ENCODE peak calls at places on chromosomes 11 and 22, in four cellular contexts. One of them, this sample, is unnamed.

GRCh38 chr11:110428956-110429613 is 663 bp upstream of the FDX1 start:
- DNase-seq in aorta: no peak
- DNase-seq in H54: no peak
- DNase-seq in activated CD8-positive, alpha-beta memory T cell treated with anti-CD3 and anti-CD28 coated beads for 1 hour: no peak
- DNase-seq in this sample: no peak

GRCh38 chr22:19875531-19876313 is 21.0 kb upstream of the GNB1L start:
- DNase-seq in H54: no peak
- DNase-seq in aorta: peak
- DNase-seq in activated CD8-positive, alpha-beta memory T cell treated with anti-CD3 and anti-CD28 coated beads for 1 hour: no peak
- DNase-seq in this sample: no peak

GRCh38 chr22:24376002-24376401 is 51.4 kb upstream of the ADORA2A start:
- DNase-seq in aorta: no peak
- DNase-seq in H54: no peak
- DNase-seq in activated CD8-positive, alpha-beta memory T cell treated with anti-CD3 and anti-CD28 coated beads for 1 hour: no peak
- DNase-seq in this sample: no peak

GRCh38 chr11:8610532-8611116 is 16.6 kb upstream of the STK33 start:
- DNase-seq in H54: no peak
- DNase-seq in activated CD8-positive, alpha-beta memory T cell treated with anti-CD3 and anti-CD28 coated beads for 1 hour: no peak
- DNase-seq in aorta: no peak
- DNase-seq in this sample: no peak

GRCh38 chr11:10418259-10418949 is 36.7 kb upstream of the AMPD3 start:
- DNase-seq in activated CD8-positive, alpha-beta memory T cell treated with anti-CD3 and anti-CD28 coated beads for 1 hour: no peak
- DNase-seq in H54: no peak
- DNase-seq in aorta: no peak
- DNase-seq in this sample: no peak

GRCh38 chr22:35587447-35587870 is 29.7 kb downstream of the MB start:
- DNase-seq in aorta: peak
- DNase-seq in activated CD8-positive, alpha-beta memory T cell treated with anti-CD3 and anti-CD28 coated beads for 1 hour: no peak
- DNase-seq in H54: no peak
- DNase-seq in this sample: peak

GRCh38 chr11:24635588-24636290 is 138.9 kb downstream of the LUZP2 start:
- DNase-seq in H54: no peak
- DNase-seq in activated CD8-positive, alpha-beta memory T cell treated with anti-CD3 and anti-CD28 coated beads for 1 hour: no peak
- DNase-seq in aorta: no peak
- DNase-seq in this sample: peak

GRCh38 chr11:61334434-61335354 is 1.7 kb downstream of the TKFC start:
- DNase-seq in H54: peak
- DNase-seq in aorta: no peak
- DNase-seq in activated CD8-positive, alpha-beta memory T cell treated with anti-CD3 and anti-CD28 coated beads for 1 hour: no peak
- DNase-seq in this sample: no peak

GRCh38 chr11:17063171-17064002 is 14.1 kb downstream of the RPS13 start:
- DNase-seq in aorta: no peak
- DNase-seq in activated CD8-positive, alpha-beta memory T cell treated with anti-CD3 and anti-CD28 coated beads for 1 hour: no peak
- DNase-seq in H54: peak
- DNase-seq in this sample: no peak

GRCh38 chr11:68282141-68282860 is 10.5 kb upstream of the C11orf24 start:
- DNase-seq in H54: no peak
- DNase-seq in aorta: peak
- DNase-seq in activated CD8-positive, alpha-beta memory T cell treated with anti-CD3 and anti-CD28 coated beads for 1 hour: peak
- DNase-seq in this sample: no peak

GRCh38 chr11:14480716-14481115 is 18.9 kb downstream of the COPB1 start:
- DNase-seq in aorta: no peak
- DNase-seq in activated CD8-positive, alpha-beta memory T cell treated with anti-CD3 and anti-CD28 coated beads for 1 hour: no peak
- DNase-seq in H54: no peak
- DNase-seq in this sample: no peak

GRCh38 chr11:65586676-65587075 is 8.9 kb downstream of the KCNK7 start:
- DNase-seq in activated CD8-positive, alpha-beta memory T cell treated with anti-CD3 and anti-CD28 coated beads for 1 hour: no peak
- DNase-seq in H54: no peak
- DNase-seq in aorta: no peak
- DNase-seq in this sample: no peak

GRCh38 chr11:73194593-73194992 is 23.5 kb upstream of the P2RY2 start:
- DNase-seq in H54: no peak
- DNase-seq in aorta: peak
- DNase-seq in activated CD8-positive, alpha-beta memory T cell treated with anti-CD3 and anti-CD28 coated beads for 1 hour: no peak
- DNase-seq in this sample: no peak

GRCh38 chr11:120383518-120384155 is 47.4 kb downstream of the ARHGEF12 start:
- DNase-seq in H54: no peak
- DNase-seq in activated CD8-positive, alpha-beta memory T cell treated with anti-CD3 and anti-CD28 coated beads for 1 hour: no peak
- DNase-seq in aorta: no peak
- DNase-seq in this sample: no peak

GRCh38 chr11:85809191-85809590 is 1.8 kb downstream of the SYTL2 start:
- DNase-seq in aorta: no peak
- DNase-seq in activated CD8-positive, alpha-beta memory T cell treated with anti-CD3 and anti-CD28 coated beads for 1 hour: no peak
- DNase-seq in H54: no peak
- DNase-seq in this sample: no peak

GRCh38 chr22:24510694-24511625 is 15.8 kb downstream of the UPB1 start:
- DNase-seq in activated CD8-positive, alpha-beta memory T cell treated with anti-CD3 and anti-CD28 coated beads for 1 hour: no peak
- DNase-seq in aorta: peak
- DNase-seq in H54: no peak
- DNase-seq in this sample: no peak

GRCh38 chr22:42283288-42284229 is 13.1 kb upstream of the TCF20 start:
- DNase-seq in activated CD8-positive, alpha-beta memory T cell treated with anti-CD3 and anti-CD28 coated beads for 1 hour: no peak
- DNase-seq in aorta: peak
- DNase-seq in H54: no peak
- DNase-seq in this sample: no peak

GRCh38 chr11:5285703-5286102 is 16.0 kb upstream of the HBE1 start:
- DNase-seq in H54: no peak
- DNase-seq in activated CD8-positive, alpha-beta memory T cell treated with anti-CD3 and anti-CD28 coated beads for 1 hour: no peak
- DNase-seq in aorta: no peak
- DNase-seq in this sample: no peak

GRCh38 chr22:37906364-37907008 is 389 bp downstream of the MICALL1 start:
- DNase-seq in H54: peak
- DNase-seq in aorta: no peak
- DNase-seq in activated CD8-positive, alpha-beta memory T cell treated with anti-CD3 and anti-CD28 coated beads for 1 hour: no peak
- DNase-seq in this sample: no peak

GRCh38 chr22:22884888-22885840 is 2.5 kb upstream of the IGLL5 start:
- DNase-seq in aorta: no peak
- DNase-seq in activated CD8-positive, alpha-beta memory T cell treated with anti-CD3 and anti-CD28 coated beads for 1 hour: no peak
- DNase-seq in H54: no peak
- DNase-seq in this sample: no peak

GRCh38 chr11:72189448-72190250 is 2.3 kb upstream of the FOLR1 start:
- DNase-seq in activated CD8-positive, alpha-beta memory T cell treated with anti-CD3 and anti-CD28 coated beads for 1 hour: no peak
- DNase-seq in H54: no peak
- DNase-seq in aorta: no peak
- DNase-seq in this sample: no peak

GRCh38 chr11:126403039-126403438 is 47.6 kb downstream of the ST3GAL4 start:
- DNase-seq in activated CD8-positive, alpha-beta memory T cell treated with anti-CD3 and anti-CD28 coated beads for 1 hour: no peak
- DNase-seq in aorta: no peak
- DNase-seq in H54: no peak
- DNase-seq in this sample: no peak

GRCh38 chr11:96393753-96394348 is 4.0 kb downstream of the JRKL start:
- DNase-seq in H54: no peak
- DNase-seq in activated CD8-positive, alpha-beta memory T cell treated with anti-CD3 and anti-CD28 coated beads for 1 hour: no peak
- DNase-seq in aorta: no peak
- DNase-seq in this sample: no peak

GRCh38 chr11:79461144-79461543 is 20.3 kb upstream of the TENM4 start:
- DNase-seq in aorta: no peak
- DNase-seq in H54: peak
- DNase-seq in activated CD8-positive, alpha-beta memory T cell treated with anti-CD3 and anti-CD28 coated beads for 1 hour: no peak
- DNase-seq in this sample: no peak

GRCh38 chr11:4211991-4212390 is 117.4 kb downstream of the RRM1 start:
- DNase-seq in aorta: no peak
- DNase-seq in activated CD8-positive, alpha-beta memory T cell treated with anti-CD3 and anti-CD28 coated beads for 1 hour: no peak
- DNase-seq in H54: no peak
- DNase-seq in this sample: no peak

GRCh38 chr11:59179121-59179520 is 7.2 kb downstream of the DTX4 start:
- DNase-seq in H54: no peak
- DNase-seq in activated CD8-positive, alpha-beta memory T cell treated with anti-CD3 and anti-CD28 coated beads for 1 hour: no peak
- DNase-seq in aorta: no peak
- DNase-seq in this sample: no peak

GRCh38 chr22:41681616-41682015 is 7.1 kb downstream of the SNU13 start:
- DNase-seq in aorta: no peak
- DNase-seq in H54: no peak
- DNase-seq in activated CD8-positive, alpha-beta memory T cell treated with anti-CD3 and anti-CD28 coated beads for 1 hour: no peak
- DNase-seq in this sample: no peak

GRCh38 chr11:14902650-14903350 is 10.8 kb upstream of the CYP2R1 start:
- DNase-seq in H54: no peak
- DNase-seq in activated CD8-positive, alpha-beta memory T cell treated with anti-CD3 and anti-CD28 coated beads for 1 hour: no peak
- DNase-seq in aorta: no peak
- DNase-seq in this sample: no peak

GRCh38 chr11:130428271-130428670 is at the start of gene ADAMTS8:
- DNase-seq in activated CD8-positive, alpha-beta memory T cell treated with anti-CD3 and anti-CD28 coated beads for 1 hour: no peak
- DNase-seq in aorta: no peak
- DNase-seq in H54: no peak
- DNase-seq in this sample: no peak

GRCh38 chr11:7592706-7593105 is 78.9 kb downstream of the PPFIBP2 start:
- DNase-seq in activated CD8-positive, alpha-beta memory T cell treated with anti-CD3 and anti-CD28 coated beads for 1 hour: no peak
- DNase-seq in H54: no peak
- DNase-seq in aorta: peak
- DNase-seq in this sample: no peak

GRCh38 chr11:119641991-119642745 is 86.8 kb downstream of the NECTIN1 start:
- DNase-seq in aorta: no peak
- DNase-seq in activated CD8-positive, alpha-beta memory T cell treated with anti-CD3 and anti-CD28 coated beads for 1 hour: no peak
- DNase-seq in H54: no peak
- DNase-seq in this sample: no peak

GRCh38 chr11:106105986-106106385 is 28.5 kb downstream of the AASDHPPT start:
- DNase-seq in aorta: no peak
- DNase-seq in H54: no peak
- DNase-seq in activated CD8-positive, alpha-beta memory T cell treated with anti-CD3 and anti-CD28 coated beads for 1 hour: no peak
- DNase-seq in this sample: no peak